ENCODE peak calls at places on chromosomes 3 and 15, in four cellular contexts. One of them, this sample, is unnamed.

GRCh38 chr3:64384561-64384960 is 159.3 kb upstream of the PRICKLE2 start:
- DNase-seq in HepG2: no peak
- DNase-seq in SK-N-MC: no peak
- DNase-seq in neuronal stem cell: no peak
- DNase-seq in this sample: no peak

GRCh38 chr3:58631742-58632141 is 34.8 kb downstream of the FAM3D start:
- DNase-seq in HepG2: no peak
- DNase-seq in SK-N-MC: no peak
- DNase-seq in neuronal stem cell: no peak
- DNase-seq in this sample: no peak

GRCh38 chr15:71201471-71201870 is 86.2 kb downstream of the THSD4 start:
- DNase-seq in HepG2: no peak
- DNase-seq in SK-N-MC: peak; percentile 42
- DNase-seq in neuronal stem cell: no peak
- DNase-seq in this sample: peak; percentile 13

GRCh38 chr3:115275897-115276296 is 128.8 kb upstream of the ZBTB20 start:
- DNase-seq in HepG2: no peak
- DNase-seq in SK-N-MC: no peak
- DNase-seq in neuronal stem cell: no peak
- DNase-seq in this sample: no peak

GRCh38 chr3:20185364-20185732 is 658 bp downstream of the SGO1 start:
- DNase-seq in HepG2: no peak
- DNase-seq in SK-N-MC: no peak
- DNase-seq in neuronal stem cell: no peak
- DNase-seq in this sample: no peak

GRCh38 chr3:97821413-97821809 is 400 bp upstream of the CRYBG3 start:
- DNase-seq in HepG2: no peak
- DNase-seq in SK-N-MC: no peak
- DNase-seq in neuronal stem cell: no peak
- DNase-seq in this sample: peak; percentile 43

GRCh38 chr3:39260957-39261356 is 18.9 kb downstream of the CX3CR1 start:
- DNase-seq in HepG2: peak; percentile 19
- DNase-seq in SK-N-MC: peak; percentile 34
- DNase-seq in neuronal stem cell: no peak
- DNase-seq in this sample: no peak

GRCh38 chr3:119292666-119293065 is 1.5 kb upstream of the ARHGAP31 start:
- DNase-seq in HepG2: no peak
- DNase-seq in SK-N-MC: no peak
- DNase-seq in neuronal stem cell: no peak
- DNase-seq in this sample: no peak

GRCh38 chr15:74141591-74141990 is 11.2 kb downstream of the ISLR2 start:
- DNase-seq in HepG2: no peak
- DNase-seq in SK-N-MC: no peak
- DNase-seq in neuronal stem cell: no peak
- DNase-seq in this sample: no peak

GRCh38 chr3:9251055-9251786 is 1.8 kb upstream of the SRGAP3 start:
- DNase-seq in HepG2: no peak
- DNase-seq in SK-N-MC: no peak
- DNase-seq in neuronal stem cell: no peak
- DNase-seq in this sample: no peak

GRCh38 chr3:177250108-177250507 is 52.8 kb upstream of the TBL1XR1 start:
- DNase-seq in HepG2: no peak
- DNase-seq in SK-N-MC: no peak
- DNase-seq in neuronal stem cell: no peak
- DNase-seq in this sample: peak; percentile 16

GRCh38 chr3:8730641-8731040 is 3.0 kb upstream of the CAV3 start:
- DNase-seq in HepG2: no peak
- DNase-seq in SK-N-MC: no peak
- DNase-seq in neuronal stem cell: no peak
- DNase-seq in this sample: no peak

GRCh38 chr3:99638244-99638948 is at the start of gene COL8A1:
- DNase-seq in HepG2: no peak
- DNase-seq in SK-N-MC: no peak
- DNase-seq in neuronal stem cell: peak; percentile 26
- DNase-seq in this sample: no peak

GRCh38 chr3:23837691-23838090 is 31.9 kb downstream of the UBE2E1 start:
- DNase-seq in HepG2: no peak
- DNase-seq in SK-N-MC: no peak
- DNase-seq in neuronal stem cell: no peak
- DNase-seq in this sample: no peak

GRCh38 chr3:37718647-37719046 is 143.0 kb upstream of the CTDSPL start:
- DNase-seq in HepG2: no peak
- DNase-seq in SK-N-MC: no peak
- DNase-seq in neuronal stem cell: no peak
- DNase-seq in this sample: peak; percentile 74

GRCh38 chr15:38059665-38060064 is 125.2 kb downstream of the TMCO5A start:
- DNase-seq in HepG2: no peak
- DNase-seq in SK-N-MC: no peak
- DNase-seq in neuronal stem cell: no peak
- DNase-seq in this sample: no peak

GRCh38 chr3:194323785-194324735 is 27.1 kb downstream of the CPN2 start:
- DNase-seq in HepG2: peak; percentile 59
- DNase-seq in SK-N-MC: no peak
- DNase-seq in neuronal stem cell: no peak
- DNase-seq in this sample: no peak

GRCh38 chr3:123749716-123750115 is 134.4 kb downstream of the MYLK start:
- DNase-seq in HepG2: peak; percentile 44
- DNase-seq in SK-N-MC: no peak
- DNase-seq in neuronal stem cell: no peak
- DNase-seq in this sample: no peak

GRCh38 chr3:68220832-68221231 is 566.4 kb upstream of the SUCLG2 start:
- DNase-seq in HepG2: no peak
- DNase-seq in SK-N-MC: no peak
- DNase-seq in neuronal stem cell: no peak
- DNase-seq in this sample: no peak

GRCh38 chr3:174986685-174987084 is 127.6 kb downstream of the NAALADL2 start:
- DNase-seq in HepG2: no peak
- DNase-seq in SK-N-MC: no peak
- DNase-seq in neuronal stem cell: no peak
- DNase-seq in this sample: no peak

GRCh38 chr3:151795276-151795675 is 18.6 kb upstream of the AADAC start:
- DNase-seq in HepG2: no peak
- DNase-seq in SK-N-MC: no peak
- DNase-seq in neuronal stem cell: no peak
- DNase-seq in this sample: no peak

GRCh38 chr15:57920916-57921315 is 144.6 kb downstream of the ALDH1A2 start:
- DNase-seq in HepG2: no peak
- DNase-seq in SK-N-MC: no peak
- DNase-seq in neuronal stem cell: no peak
- DNase-seq in this sample: no peak

GRCh38 chr15:57922780-57923179 is 142.7 kb downstream of the ALDH1A2 start:
- DNase-seq in HepG2: no peak
- DNase-seq in SK-N-MC: no peak
- DNase-seq in neuronal stem cell: no peak
- DNase-seq in this sample: no peak

GRCh38 chr15:57921371-57921770 is 144.1 kb downstream of the ALDH1A2 start:
- DNase-seq in HepG2: no peak
- DNase-seq in SK-N-MC: no peak
- DNase-seq in neuronal stem cell: no peak
- DNase-seq in this sample: no peak

GRCh38 chr15:57917998-57918397 is 147.5 kb downstream of the ALDH1A2 start:
- DNase-seq in HepG2: no peak
- DNase-seq in SK-N-MC: no peak
- DNase-seq in neuronal stem cell: no peak
- DNase-seq in this sample: no peak

DNA sequence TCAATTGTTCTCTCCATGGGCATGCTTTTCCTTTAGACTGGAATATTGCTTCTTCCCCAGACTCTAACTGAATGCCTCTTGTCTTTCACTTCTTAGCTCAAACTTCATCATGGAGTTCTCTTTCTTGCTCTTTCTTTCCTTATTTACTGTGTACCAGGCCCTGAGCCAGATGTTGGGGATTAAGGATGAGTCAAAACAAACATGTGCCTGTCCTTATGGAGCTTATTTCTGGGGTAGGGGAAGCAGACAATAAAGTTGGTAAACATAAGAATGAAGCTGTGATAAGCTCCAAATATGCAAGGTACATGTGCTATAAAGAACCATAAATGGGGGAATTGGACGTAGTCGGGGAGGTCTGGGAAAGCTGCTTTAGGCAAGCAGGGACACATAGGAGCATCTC is 145.8 kb downstream of the ALDH1A2 start:
- DNase-seq in HepG2: no peak
- DNase-seq in SK-N-MC: no peak
- DNase-seq in neuronal stem cell: no peak
- DNase-seq in this sample: no peak
- H3K4me3 ChIP-seq in HepG2: no peak overlapping the region
- H3K4me3 ChIP-seq in SK-N-MC: no peak overlapping the region
- H3K4me3 ChIP-seq in neuronal stem cell: no peak overlapping the region
- H3K4me3 ChIP-seq in this sample: no peak overlapping the region

GRCh38 chr3:133125802-133126201 is 87.6 kb downstream of the TMEM108 start:
- DNase-seq in HepG2: no peak
- DNase-seq in SK-N-MC: no peak
- DNase-seq in neuronal stem cell: no peak
- DNase-seq in this sample: no peak

GRCh38 chr3:133124511-133124910 is 86.3 kb downstream of the TMEM108 start:
- DNase-seq in HepG2: no peak
- DNase-seq in SK-N-MC: no peak
- DNase-seq in neuronal stem cell: no peak
- DNase-seq in this sample: no peak

GRCh38 chr3:133125171-133125570 is 87.0 kb downstream of the TMEM108 start:
- DNase-seq in HepG2: no peak
- DNase-seq in SK-N-MC: no peak
- DNase-seq in neuronal stem cell: no peak
- DNase-seq in this sample: no peak

GRCh38 chr3:133121471-133121870 is 83.3 kb downstream of the TMEM108 start:
- DNase-seq in HepG2: no peak
- DNase-seq in SK-N-MC: no peak
- DNase-seq in neuronal stem cell: no peak
- DNase-seq in this sample: no peak

DNA sequence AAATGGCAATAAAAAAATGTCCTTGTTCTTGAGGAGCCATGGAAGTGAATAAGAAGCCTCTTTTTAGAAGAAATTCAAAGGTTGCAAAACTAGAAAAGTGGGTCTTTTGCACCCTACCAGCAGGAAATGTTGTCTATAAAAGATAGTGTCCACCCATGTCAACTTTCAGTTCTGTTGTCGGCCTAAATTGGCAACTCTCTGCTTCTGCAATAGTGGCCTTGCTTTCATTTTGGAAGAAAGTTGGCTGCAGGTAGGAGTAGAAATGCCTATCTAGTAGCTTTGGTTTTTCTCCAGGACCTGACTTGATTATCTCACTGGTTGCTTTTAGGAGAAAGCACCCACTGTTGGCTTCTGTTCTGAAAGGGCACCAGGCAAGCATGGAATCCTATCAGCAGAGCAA is 85.4 kb downstream of the TMEM108 start:
- DNase-seq in HepG2: no peak
- DNase-seq in SK-N-MC: no peak
- DNase-seq in neuronal stem cell: no peak
- DNase-seq in this sample: no peak
- H3K9ac ChIP-seq in HepG2: no peak overlapping the region
- H3K9ac ChIP-seq in SK-N-MC: no peak overlapping the region
- H3K9ac ChIP-seq in neuronal stem cell: no peak overlapping the region
- H3K9ac ChIP-seq in this sample: no peak overlapping the region

GRCh38 chr15:90479656-90480055 is 50.1 kb upstream of the CRTC3 start:
- DNase-seq in HepG2: no peak
- DNase-seq in SK-N-MC: no peak
- DNase-seq in neuronal stem cell: no peak
- DNase-seq in this sample: no peak

GRCh38 chr15:90483012-90483307 is 46.8 kb upstream of the CRTC3 start:
- DNase-seq in HepG2: no peak
- DNase-seq in SK-N-MC: no peak
- DNase-seq in neuronal stem cell: no peak
- DNase-seq in this sample: no peak

GRCh38 chr15:90482124-90483011 is 47.4 kb upstream of the CRTC3 start:
- DNase-seq in HepG2: peak; percentile 80
- DNase-seq in SK-N-MC: peak; percentile 12
- DNase-seq in neuronal stem cell: peak; percentile 35
- DNase-seq in this sample: peak; percentile 20

GRCh38 chr15:90481023-90481422 is 48.7 kb upstream of the CRTC3 start:
- DNase-seq in HepG2: no peak
- DNase-seq in SK-N-MC: no peak
- DNase-seq in neuronal stem cell: no peak
- DNase-seq in this sample: no peak

GRCh38 chr15:90478981-90479481 is 50.7 kb upstream of the CRTC3 start:
- DNase-seq in HepG2: no peak
- DNase-seq in SK-N-MC: no peak
- DNase-seq in neuronal stem cell: no peak
- DNase-seq in this sample: no peak
- H3K36me3 ChIP-seq in HepG2: peaks cover 6% of the 10 kb centered on the region
- H3K36me3 ChIP-seq in SK-N-MC: peaks cover 48% of the 10 kb centered on the region
- H3K36me3 ChIP-seq in neuronal stem cell: peaks cover 79% of the 10 kb centered on the region
- H3K36me3 ChIP-seq in this sample: peaks cover 87% of the 10 kb centered on the region

GRCh38 chr3:126986001-126986400 is 3.1 kb downstream of the PLXNA1 start:
- DNase-seq in HepG2: no peak
- DNase-seq in SK-N-MC: no peak
- DNase-seq in neuronal stem cell: no peak
- DNase-seq in this sample: no peak

GRCh38 chr3:126983653-126984390 is 907 bp downstream of the PLXNA1 start:
- DNase-seq in HepG2: no peak
- DNase-seq in SK-N-MC: no peak
- DNase-seq in neuronal stem cell: peak; percentile 62
- DNase-seq in this sample: peak; percentile 28

GRCh38 chr3:126987129-126987528 is 4.2 kb downstream of the PLXNA1 start:
- DNase-seq in HepG2: no peak
- DNase-seq in SK-N-MC: no peak
- DNase-seq in neuronal stem cell: no peak
- DNase-seq in this sample: no peak

GRCh38 chr3:126984391-126985142 is 1.7 kb downstream of the PLXNA1 start:
- DNase-seq in HepG2: no peak
- DNase-seq in SK-N-MC: no peak
- DNase-seq in neuronal stem cell: no peak
- DNase-seq in this sample: no peak

GRCh38 chr3:126985143-126985985 is 2.4 kb downstream of the PLXNA1 start:
- DNase-seq in HepG2: no peak
- DNase-seq in SK-N-MC: no peak
- DNase-seq in neuronal stem cell: no peak
- DNase-seq in this sample: no peak
- H3K4me3 ChIP-seq in HepG2: no peak overlapping the region
- H3K4me3 ChIP-seq in SK-N-MC: no peak overlapping the region
- H3K4me3 ChIP-seq in neuronal stem cell: peak overlapping the region; percentile 82
- H3K4me3 ChIP-seq in this sample: no peak overlapping the region

GRCh38 chr15:58773024-58773423 is 1.9 kb downstream of the MINDY2 start:
- DNase-seq in HepG2: no peak
- DNase-seq in SK-N-MC: no peak
- DNase-seq in neuronal stem cell: no peak
- DNase-seq in this sample: no peak
- H3K9ac ChIP-seq in HepG2: peak overlapping the region; percentile 78
- H3K9ac ChIP-seq in SK-N-MC: no peak overlapping the region
- H3K9ac ChIP-seq in neuronal stem cell: no peak overlapping the region
- H3K9ac ChIP-seq in this sample: no peak overlapping the region

DNA sequence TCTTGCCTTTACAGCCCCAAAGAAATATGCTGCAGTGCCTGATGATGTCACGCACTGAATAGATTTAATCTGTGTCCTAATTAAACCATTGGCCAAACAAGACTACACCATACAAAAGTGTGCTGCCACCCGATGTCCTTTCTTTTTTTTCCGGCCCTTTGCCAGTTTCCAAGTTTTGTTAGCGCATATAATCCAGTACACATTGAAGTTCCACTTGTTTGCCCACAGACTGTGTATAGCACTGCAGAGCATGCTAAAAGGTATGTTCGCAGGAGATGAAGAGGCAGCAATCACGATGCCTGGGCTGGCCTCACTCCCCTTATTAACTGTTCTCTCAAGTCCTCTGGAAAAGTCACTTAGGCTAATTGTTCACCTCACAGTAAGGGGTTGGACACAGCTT is 26.8 kb downstream of the MRPS25 start:
- DNase-seq in HepG2: no peak
- DNase-seq in SK-N-MC: no peak
- DNase-seq in neuronal stem cell: no peak
- DNase-seq in this sample: no peak
- H3K36me3 ChIP-seq in HepG2: peaks cover 14% of the 10 kb centered on the region
- H3K36me3 ChIP-seq in SK-N-MC: peaks cover 28% of the 10 kb centered on the region
- H3K36me3 ChIP-seq in neuronal stem cell: peaks cover 97% of the 10 kb centered on the region
- H3K36me3 ChIP-seq in this sample: peaks cover 86% of the 10 kb centered on the region

GRCh38 chr3:110180733-110181132 is 843.4 kb upstream of the DPPA4 start:
- DNase-seq in HepG2: no peak
- DNase-seq in SK-N-MC: no peak
- DNase-seq in neuronal stem cell: no peak
- DNase-seq in this sample: no peak
- H3K4me3 ChIP-seq in HepG2: no peak overlapping the region
- H3K4me3 ChIP-seq in SK-N-MC: no peak overlapping the region
- H3K4me3 ChIP-seq in neuronal stem cell: no peak overlapping the region
- H3K4me3 ChIP-seq in this sample: no peak overlapping the region